ENCODE peak calls at places on chromosomes 3 and 15, in nine cellular contexts. H is EH; O is stimulated activated CD4-positive, alpha-beta T cell treated with anti-CD3 and anti-CD28 coated beads, Interleukin-1b, Interleukin-23, amount 100 ng/mL, for 4 hours; I is iris pigment epithelial cell; Q is RPMI8226; L is left colon; W is dorsolateral prefrontal cortex; J is NCI-H446; G is Panc1. X is an unnamed sample.

GRCh38 chr3:73498764-73499622 is 125.7 kb downstream of the PDZRN3 start:
- DNase-seq in H (no peak), O (no peak), I (no peak), Q (no peak), L (no peak), W (no peak), J (no peak), G (no peak), X (no peak)

GRCh38 chr15:28896944-28897343 is 11.2 kb downstream of the APBA2 start:
- DNase-seq in H (peak), O (no peak), I (peak), Q (no peak), L (no peak), W (no peak), J (peak), G (no peak), X (no peak)

GRCh38 chr3:138174421-138175122 is at the start of gene DBR1:
- DNase-seq in H (peak), O (peak), I (peak), Q (peak), L (peak), W (peak), J (peak), G (no peak), X (peak)

GRCh38 chr3:133991637-133992036 is 38.1 kb downstream of the SLCO2A1 start:
- DNase-seq in H (peak), O (no peak), I (no peak), Q (peak), L (no peak), W (no peak), J (no peak), G (no peak), X (no peak)

GRCh38 chr3:27681249-27681748 is 40.8 kb downstream of the EOMES start:
- DNase-seq in H (peak), O (peak), I (peak), Q (peak), L (no peak), W (no peak), J (peak), G (peak), X (no peak)

GRCh38 chr3:171953300-171954022 is 85.9 kb upstream of the FNDC3B start:
- DNase-seq in H (peak), O (no peak), I (peak), Q (no peak), L (no peak), W (no peak), J (no peak), G (no peak), X (peak)

GRCh38 chr15:25597576-25597975 is 158.8 kb upstream of the UBE3A start:
- DNase-seq in H (peak), O (no peak), I (no peak), Q (no peak), L (no peak), W (no peak), J (no peak), G (no peak), X (no peak)

GRCh38 chr3:64188810-64189560 is 36.3 kb downstream of the PRICKLE2 start:
- DNase-seq in H (peak), O (no peak), I (peak), Q (no peak), L (no peak), W (no peak), J (peak), G (peak), X (peak)

GRCh38 chr3:177652556-177653290 is 455.4 kb upstream of the TBL1XR1 start:
- DNase-seq in H (no peak), O (no peak), I (no peak), Q (peak), L (no peak), W (no peak), J (no peak), G (no peak), X (no peak)

GRCh38 chr15:78353093-78353492 is 12.9 kb downstream of the CRABP1 start:
- DNase-seq in H (peak), O (no peak), I (no peak), Q (no peak), L (no peak), W (no peak), J (peak), G (no peak), X (no peak)

GRCh38 chr3:143427626-143428025 is 308.1 kb downstream of the CHST2 start:
- DNase-seq in H (no peak), O (no peak), I (peak), Q (no peak), L (no peak), W (no peak), J (no peak), G (no peak), X (no peak)

GRCh38 chr15:40379853-40380252 is 2.7 kb upstream of the KNSTRN start:
- DNase-seq in H (peak), O (no peak), I (peak), Q (no peak), L (no peak), W (no peak), J (no peak), G (peak), X (peak)

GRCh38 chr3:22491326-22491725 is 711.8 kb upstream of the UBE2E2 start:
- DNase-seq in H (no peak), O (no peak), I (no peak), Q (no peak), L (no peak), W (no peak), J (no peak), G (no peak), X (no peak)

GRCh38 chr3:119380697-119381096 is 82.7 kb downstream of the TMEM39A start:
- DNase-seq in H (peak), O (no peak), I (peak), Q (no peak), L (no peak), W (no peak), J (peak), G (no peak), X (no peak)

GRCh38 chr15:79089331-79089889 is 1.2 kb downstream of the RASGRF1 start:
- DNase-seq in H (no peak), O (no peak), I (no peak), Q (no peak), L (no peak), W (peak), J (no peak), G (no peak), X (no peak)

GRCh38 chr3:122961146-122961545 is 66.4 kb downstream of the SEMA5B start:
- DNase-seq in H (no peak), O (no peak), I (no peak), Q (no peak), L (no peak), W (no peak), J (no peak), G (no peak), X (peak)

GRCh38 chr15:64760056-64760455 is 15.3 kb downstream of the RBPMS2 start:
- DNase-seq in H (no peak), O (no peak), I (no peak), Q (no peak), L (no peak), W (no peak), J (no peak), G (no peak), X (no peak)

GRCh38 chr3:40504636-40505430 is 1.0 kb upstream of the ZNF620 start:
- DNase-seq in H (peak), O (no peak), I (peak), Q (no peak), L (no peak), W (no peak), J (no peak), G (peak), X (peak)

X was measured in PC-9.